ENCODE peak calls at places on chromosomes 7 and 10, in six cellular contexts. K is stimulated activated CD8-positive, alpha-beta memory T cell treated with anti-CD3 and anti-CD28 coated beads, Interleukin-2, amount 100 ng/mL, for 48 hours; M is NCI-H2171 treated with DMSO at 0.1 percent for 48 hours; X is fibroblast of the aortic adventitia; U is M059J; G is NCI-H2081. T is an unnamed sample.

GRCh38 chr7:92133737-92134270 is 473 bp downstream of the CYP51A1 start:
- DNase-seq in K (peak; percentile 40), M (peak; percentile 68), X (peak; percentile 61), U (peak; percentile 57), G (peak; percentile 65), T (peak; percentile 86)

GRCh38 chr7:108454674-108455523 is 1.3 kb downstream of the NRCAM start:
- DNase-seq in K (no peak), M (peak; percentile 75), X (peak; percentile 37), U (peak; percentile 37), G (peak; percentile 81), T (peak; percentile 97)

GRCh38 chr10:13862541-13863233 is 275.9 kb downstream of the PRPF18 start:
- DNase-seq in K (no peak), M (peak; percentile 5), X (peak; percentile 27), U (no peak), G (no peak), T (no peak)

GRCh38 chr7:108525327-108525984 is 479 bp downstream of the PNPLA8 start:
- DNase-seq in K (no peak), M (peak; percentile 93), X (peak; percentile 83), U (peak; percentile 84), G (peak; percentile 86), T (peak; percentile 93)

GRCh38 chr10:73218466-73219191 is 28.4 kb downstream of the DNAJC9 start:
- DNase-seq in K (no peak), M (no peak), X (peak; percentile 29), U (peak; percentile 23), G (no peak), T (peak; percentile 4)

GRCh38 chr10:70903262-70903921 is 15.0 kb upstream of the PCBD1 start:
- DNase-seq in K (peak; percentile 10), M (peak; percentile 14), X (peak; percentile 55), U (peak; percentile 20), G (no peak), T (peak; percentile 63)

GRCh38 chr10:75021851-75022250 is 89.6 kb upstream of the SAMD8 start:
- DNase-seq in K (no peak), M (peak; percentile 18), X (no peak), U (no peak), G (peak; percentile 19), T (peak; percentile 89)

GRCh38 chr10:45274364-45274763 is 41.0 kb downstream of the OR13A1 start:
- DNase-seq in K (no peak), M (no peak), X (no peak), U (no peak), G (no peak), T (no peak)

GRCh38 chr10:91672021-91672608 is 39.2 kb upstream of the PPP1R3C start:
- DNase-seq in K (no peak), M (peak; percentile 95), X (peak; percentile 40), U (peak; percentile 87), G (no peak), T (peak; percentile 83)

GRCh38 chr10:133405844-133406527 is 12.0 kb downstream of the MTG1 start:
- DNase-seq in K (no peak), M (no peak), X (peak; percentile 7), U (peak; percentile 61), G (no peak), T (no peak)

GRCh38 chr10:124342821-124343170 is 75.9 kb downstream of the OAT start:
- DNase-seq in K (no peak), M (no peak), X (no peak), U (no peak), G (no peak), T (no peak)

GRCh38 chr7:47873767-47874166 is 74.5 kb downstream of the PKD1L1 start:
- DNase-seq in K (no peak), M (peak; percentile 26), X (no peak), U (peak; percentile 91), G (no peak), T (peak; percentile 42)

GRCh38 chr10:78843495-78843894 is 225.3 kb upstream of the ZMIZ1 start:
- DNase-seq in K (no peak), M (no peak), X (no peak), U (no peak), G (no peak), T (no peak)

GRCh38 chr7:12267542-12267941 is 56.4 kb downstream of the TMEM106B start:
- DNase-seq in K (no peak), M (no peak), X (no peak), U (no peak), G (no peak), T (no peak)

GRCh38 chr7:82762880-82763279 is 319.3 kb upstream of the CACNA2D1 start:
- DNase-seq in K (no peak), M (no peak), X (no peak), U (peak; percentile 38), G (no peak), T (no peak)

GRCh38 chr10:90674927-90675326 is 182.9 kb downstream of the HTR7 start:
- DNase-seq in K (no peak), M (no peak), X (peak; percentile 82), U (peak; percentile 93), G (no peak), T (no peak)

GRCh38 chr10:107418411-107418810 is 253.9 kb upstream of the SORCS1 start:
- DNase-seq in K (no peak), M (no peak), X (no peak), U (no peak), G (no peak), T (no peak)

GRCh38 chr10:28684986-28685580 is 7.8 kb downstream of the BAMBI start:
- DNase-seq in K (no peak), M (no peak), X (no peak), U (peak; percentile 28), G (no peak), T (peak; percentile 21)

GRCh38 chr7:37480642-37481041 is 32.0 kb upstream of the ELMO1 start:
- DNase-seq in K (no peak), M (no peak), X (no peak), U (peak; percentile 74), G (no peak), T (no peak)

GRCh38 chr7:7732566-7733290 is 14.3 kb upstream of the RPA3 start:
- DNase-seq in K (no peak), M (no peak), X (peak; percentile 61), U (peak; percentile 61), G (no peak), T (no peak)

GRCh38 chr7:48173983-48174382 is 2.7 kb downstream of the ABCA13 start:
- DNase-seq in K (no peak), M (no peak), X (peak; percentile 25), U (peak; percentile 26), G (no peak), T (no peak)

GRCh38 chr10:110410329-110411046 is 87.2 kb upstream of the DUSP5 start:
- DNase-seq in K (no peak), M (no peak), X (peak; percentile 96), U (peak; percentile 98), G (no peak), T (no peak)

GRCh38 chr10:97718659-97719142 is 5.2 kb downstream of the MARVELD1 start:
- DNase-seq in K (no peak), M (peak; percentile 66), X (peak; percentile 72), U (no peak), G (peak; percentile 25), T (peak; percentile 87)

GRCh38 chr10:128062331-128062730 is 63.9 kb downstream of the MKI67 start:
- DNase-seq in K (no peak), M (no peak), X (no peak), U (no peak), G (no peak), T (no peak)

GRCh38 chr10:600876-601275 is 88.6 kb downstream of the DIP2C start:
- DNase-seq in K (no peak), M (no peak), X (peak; percentile 31), U (no peak), G (peak; percentile 14), T (no peak)

GRCh38 chr10:72784551-72785421 is 92.8 kb downstream of the MCU start:
- DNase-seq in K (no peak), M (no peak), X (peak; percentile 96), U (peak; percentile 64), G (no peak), T (peak; percentile 13)

GRCh38 chr10:80664071-80664680 is 126.5 kb downstream of the SH2D4B start:
- DNase-seq in K (peak; percentile 23), M (peak; percentile 35), X (peak; percentile 38), U (peak; percentile 55), G (peak; percentile 22), T (peak; percentile 52)

GRCh38 chr7:17434841-17435692 is 136.6 kb downstream of the AHR start:
- DNase-seq in K (no peak), M (peak; percentile 26), X (no peak), U (no peak), G (peak; percentile 8), T (peak; percentile 67)

GRCh38 chr10:62501547-62501946 is 127.4 kb downstream of the ZNF365 start:
- DNase-seq in K (no peak), M (no peak), X (peak; percentile 7), U (peak; percentile 50), G (no peak), T (no peak)

GRCh38 chr10:64170791-64171190 is 649.6 kb downstream of the REEP3 start:
- DNase-seq in K (no peak), M (no peak), X (no peak), U (no peak), G (no peak), T (no peak)

GRCh38 chr10:126617208-126617607 is 53.3 kb downstream of the C10orf90 start:
- DNase-seq in K (no peak), M (no peak), X (no peak), U (no peak), G (no peak), T (no peak)

GRCh38 chr7:33623267-33623666 is 282.1 kb upstream of the BMPER start:
- DNase-seq in K (no peak), M (no peak), X (peak; percentile 25), U (no peak), G (no peak), T (no peak)

GRCh38 chr7:2063562-2064360 is 169.0 kb downstream of the MAD1L1 start:
- DNase-seq in K (no peak), M (no peak), X (peak; percentile 51), U (no peak), G (no peak), T (peak; percentile 71)

GRCh38 chr10:114239117-114239993 is at the start of gene VWA2:
- DNase-seq in K (peak; percentile 29), M (peak; percentile 4), X (no peak), U (no peak), G (peak; percentile 65), T (peak; percentile 82)

GRCh38 chr7:153188630-153189029 is 429.1 kb downstream of the ACTR3B start:
- DNase-seq in K (no peak), M (no peak), X (no peak), U (no peak), G (no peak), T (no peak)

GRCh38 chr10:125057158-125058001 is 103.0 kb downstream of the CTBP2 start:
- DNase-seq in K (no peak), M (no peak), X (peak; percentile 97), U (peak; percentile 16), G (no peak), T (peak; percentile 11)

GRCh38 chr7:22001345-22002004 is 55.8 kb upstream of the CDCA7L start:
- DNase-seq in K (no peak), M (peak; percentile 55), X (peak; percentile 79), U (peak; percentile 73), G (peak; percentile 68), T (peak; percentile 73)

GRCh38 chr10:13949844-13950542 is 363.2 kb downstream of the PRPF18 start:
- DNase-seq in K (no peak), M (no peak), X (peak; percentile 78), U (peak; percentile 72), G (no peak), T (no peak)

GRCh38 chr7:39400836-39401235 is 165.4 kb upstream of the YAE1 start:
- DNase-seq in K (no peak), M (no peak), X (no peak), U (no peak), G (no peak), T (peak; percentile 58)

GRCh38 chr10:18185621-18186020 is 45.4 kb downstream of the CACNB2 start:
- DNase-seq in K (no peak), M (no peak), X (no peak), U (no peak), G (peak; percentile 7), T (no peak)